ENCODE peak calls at places on chromosomes 13 and 19, in four cellular contexts. J, P, L and B are unnamed samples.

GRCh38 chr19:14081797-14082674 is 3.5 kb downstream of the C19orf67 start:
- DNase-seq in L (peak; percentile 35), P (no peak), J (no peak), B (peak; percentile 53)

GRCh38 chr19:19656451-19657396 is 6.8 kb downstream of the ATP13A1 start:
- DNase-seq in P (no peak), L (no peak), J (no peak), B (peak; percentile 42)

GRCh38 chr13:38826182-38826813 is 139.4 kb downstream of the FREM2 start:
- DNase-seq in P (no peak), J (no peak), L (no peak), B (no peak)

GRCh38 chr19:3670258-3670795 is 29.9 kb downstream of the PIP5K1C start:
- DNase-seq in L (no peak), P (peak; percentile 83), J (no peak), B (peak; percentile 87)

GRCh38 chr19:45442408-45442926 is 18.8 kb upstream of the ERCC1 start:
- DNase-seq in J (no peak), P (no peak), L (no peak), B (no peak)

GRCh38 chr19:51697169-51697776 is 4.1 kb downstream of the SPACA6 start:
- DNase-seq in L (no peak), J (no peak), P (no peak), B (no peak)

GRCh38 chr13:82458169-82458568 is 1424.1 kb downstream of the SLITRK1 start:
- DNase-seq in P (no peak), J (no peak), L (no peak), B (no peak)

GRCh38 chr19:45581576-45581975 is 3.0 kb downstream of the OPA3 start:
- DNase-seq in L (no peak), J (no peak), P (no peak), B (no peak)

GRCh38 chr13:80010846-80011245 is 330.1 kb downstream of the SPRY2 start:
- DNase-seq in L (no peak), P (no peak), J (no peak), B (no peak)

GRCh38 chr13:110269509-110270185 is 37.3 kb downstream of the COL4A1 start:
- DNase-seq in L (no peak), P (no peak), J (no peak), B (no peak)

GRCh38 chr19:36409841-36410240 is 8.6 kb downstream of the ZFP82 start:
- DNase-seq in P (no peak), J (no peak), L (no peak), B (no peak)
- H3K9me3 ChIP-seq in P (peaks cover 27% of the 10 kb centered on the region), J (no peaks in the 10 kb centered on the region), L (peaks cover 88% of the 10 kb centered on the region), B (peaks cover 29% of the 10 kb centered on the region)

GRCh38 chr13:74210693-74211393 is 76.6 kb upstream of the KLF12 start:
- DNase-seq in J (peak; percentile 89), L (no peak), P (no peak), B (no peak)
- H3K4me3 ChIP-seq in J (peak overlapping the region; percentile 18), L (no peak overlapping the region), P (no peak overlapping the region), B (no peak overlapping the region)

DNA sequence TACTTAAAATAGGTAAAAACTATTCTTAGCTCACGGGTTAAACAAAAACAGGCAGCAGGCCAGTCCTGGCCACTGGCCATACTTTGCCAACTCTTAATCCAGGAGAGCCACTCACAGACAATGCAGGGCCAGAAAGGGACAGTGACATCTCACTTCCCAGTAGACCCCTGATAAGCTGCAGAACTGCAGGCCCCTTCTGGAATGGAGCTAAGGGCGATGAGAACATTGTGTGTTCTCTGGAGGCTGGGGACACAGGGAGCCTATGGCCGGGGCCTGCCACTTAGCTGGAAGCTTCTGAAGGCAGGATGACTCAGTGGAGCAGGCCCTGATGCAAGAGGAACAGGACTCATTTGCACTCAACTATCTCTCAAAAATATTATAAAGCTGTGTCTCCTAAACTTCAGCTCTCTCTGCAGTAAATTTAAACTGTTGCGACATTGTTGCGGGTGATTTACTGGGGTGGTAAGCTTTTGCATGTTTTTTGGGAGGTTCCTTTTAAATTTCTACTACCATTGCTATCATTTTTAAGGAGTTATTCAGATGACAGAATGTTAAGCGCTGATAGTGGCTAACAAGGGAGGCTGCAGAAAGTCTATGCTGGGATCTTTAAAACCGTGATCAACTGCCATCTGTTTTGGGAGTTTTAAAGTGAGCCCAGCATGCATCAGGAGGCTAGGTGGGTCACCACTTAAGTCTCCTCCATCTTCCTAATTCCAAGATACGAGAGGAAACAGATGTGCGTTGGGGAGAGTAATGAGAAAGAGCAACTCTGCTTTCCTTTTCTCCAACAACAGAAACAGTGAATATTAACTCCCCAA is 33.2 kb upstream of the KATNAL1 start:
- DNase-seq in P (peak; percentile 71), L (no peak), J (peak; percentile 61), B (peak; percentile 86)
- H3K4me1 ChIP-seq in P (peaks cover 16% of the 10 kb centered on the region), L (peaks cover 8% of the 10 kb centered on the region), J (peaks cover 13% of the 10 kb centered on the region), B (peaks cover 29% of the 10 kb centered on the region)

DNA sequence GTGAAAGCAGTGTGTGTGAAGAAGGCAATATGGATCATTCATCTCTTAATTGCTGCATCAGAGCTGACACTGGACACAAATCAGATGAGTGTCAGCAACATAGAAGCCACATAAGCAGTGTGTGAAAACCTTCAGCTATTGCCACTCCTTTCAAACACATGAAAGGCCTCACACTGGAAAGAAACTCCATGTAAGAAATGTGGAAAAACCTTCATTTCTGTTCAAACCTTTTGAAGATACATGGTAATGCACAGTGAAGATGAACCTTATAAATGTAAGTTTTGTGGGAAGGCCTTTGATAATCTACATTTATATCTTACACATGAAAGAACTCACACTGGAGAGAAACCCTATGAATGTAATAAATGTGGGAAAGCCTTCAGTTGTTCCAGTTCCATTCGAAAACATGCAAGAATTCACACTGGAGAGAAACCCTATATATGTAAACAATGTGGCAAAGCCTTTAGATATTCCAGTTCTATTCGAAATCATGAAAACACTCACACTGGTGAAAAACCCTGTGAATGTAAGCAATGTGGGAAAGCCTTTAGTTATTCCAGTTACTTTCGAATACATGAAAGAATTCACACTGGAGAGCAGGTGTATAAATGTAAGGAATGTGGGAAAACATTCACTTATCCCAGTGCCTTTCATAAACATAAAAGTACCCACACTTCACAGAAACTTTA is 53.6 kb downstream of the ZNF823 start:
- DNase-seq in L (no peak), P (no peak), J (no peak), B (no peak)
- H3K9me3 ChIP-seq in L (peaks cover 64% of the 10 kb centered on the region), P (peaks cover 3% of the 10 kb centered on the region), J (no peaks in the 10 kb centered on the region), B (peaks cover 32% of the 10 kb centered on the region)

GRCh38 chr13:41130356-41130755 is 2.2 kb downstream of the KBTBD6 start:
- DNase-seq in L (peak; percentile 31), P (no peak), J (no peak), B (no peak)
- H3K4me3 ChIP-seq in L (peak overlapping the region; percentile 77), P (no peak overlapping the region), J (peak overlapping the region; percentile 93), B (peak overlapping the region; percentile 85)